ENCODE peak calls at places on chromosomes 5 and 9, in ten cellular contexts. G is kidney epithelial cell, D is left lung, K is AG09309, I is neural crest cell, R is Caco-2, P is choroid plexus epithelial cell, S is PC-9, C is right atrium auricular region, U is mesothelial cell of epicardium. M is an unnamed sample.

GRCh38 chr5:125394661-125395280 is 648.3 kb upstream of the ZNF608 start:
- DNase-seq in G (no peak), I (no peak), C (no peak), U (no peak), R (no peak), S (peak; percentile 80), D (no peak), K (no peak), P (peak; percentile 10), M (no peak)

GRCh38 chr9:81465468-81466002 is 223.8 kb downstream of the TLE1 start:
- DNase-seq in D (no peak), S (no peak), K (no peak), U (no peak), C (no peak), P (peak; percentile 39), I (no peak), R (no peak), G (no peak), M (no peak)

GRCh38 chr5:122629278-122629677 is 145.6 kb upstream of the SNX2 start:
- DNase-seq in G (no peak), S (no peak), U (no peak), D (no peak), I (no peak), P (no peak), K (no peak), C (no peak), R (no peak), M (no peak)

GRCh38 chr5:74963407-74963806 is 89.0 kb downstream of the GCNT4 start:
- DNase-seq in S (no peak), U (no peak), K (no peak), C (no peak), I (no peak), D (no peak), R (no peak), G (no peak), P (no peak), M (no peak)

GRCh38 chr9:136389396-136389795 is 10.6 kb downstream of the SNAPC4 start:
- DNase-seq in R (no peak), D (no peak), K (no peak), C (no peak), S (no peak), P (no peak), U (no peak), G (no peak), I (no peak), M (no peak)

GRCh38 chr9:81601639-81602623 is 87.4 kb downstream of the TLE1 start:
- DNase-seq in R (no peak), S (no peak), U (no peak), I (no peak), G (no peak), P (peak; percentile 61), D (no peak), K (no peak), C (no peak), M (no peak)

GRCh38 chr5:102678267-102679058 is 76.6 kb upstream of the PAM start:
- DNase-seq in S (peak; percentile 51), K (no peak), P (peak; percentile 61), C (no peak), U (no peak), G (no peak), I (no peak), D (no peak), R (no peak), M (no peak)

GRCh38 chr5:55300890-55301289 is 6.6 kb downstream of the DHX29 start:
- DNase-seq in K (no peak), I (no peak), R (no peak), G (no peak), D (no peak), S (no peak), U (no peak), C (no peak), P (no peak), M (no peak)

GRCh38 chr5:137051165-137051564 is 448.0 kb downstream of the SPOCK1 start:
- DNase-seq in I (no peak), K (no peak), P (no peak), U (no peak), C (no peak), G (no peak), D (no peak), R (no peak), S (no peak), M (no peak)

GRCh38 chr9:111828193-111828592 is 33.5 kb upstream of the SHOC1 start:
- DNase-seq in D (no peak), U (no peak), I (no peak), S (no peak), P (peak; percentile 60), C (no peak), G (no peak), K (no peak), R (no peak), M (no peak)

GRCh38 chr9:88056876-88057275 is 81.4 kb downstream of the SPATA31C2 start:
- DNase-seq in K (no peak), R (no peak), C (no peak), S (no peak), I (no peak), G (peak; percentile 61), D (no peak), P (peak; percentile 64), U (no peak), M (no peak)

GRCh38 chr5:55154893-55155292 is 5.1 kb upstream of the GPX8 start:
- DNase-seq in G (no peak), R (no peak), U (no peak), D (no peak), S (peak; percentile 53), P (peak; percentile 79), C (no peak), I (no peak), K (peak; percentile 29), M (no peak)

GRCh38 chr5:166262395-166262794 is 2029.0 kb upstream of the WWC1 start:
- DNase-seq in K (no peak), R (no peak), U (no peak), G (no peak), P (no peak), S (no peak), C (no peak), D (peak; percentile 40), I (no peak), M (no peak)

GRCh38 chr5:130278136-130278535 is 373.9 kb downstream of the CHSY3 start:
- DNase-seq in K (no peak), P (no peak), U (no peak), I (no peak), G (no peak), R (no peak), S (no peak), D (no peak), C (no peak), M (no peak)

GRCh38 chr5:78771260-78772240 is 123.0 kb upstream of the LHFPL2 start:
- DNase-seq in P (no peak), C (peak; percentile 55), G (no peak), S (no peak), K (no peak), R (no peak), D (no peak), I (no peak), U (no peak), M (no peak)

DNA sequence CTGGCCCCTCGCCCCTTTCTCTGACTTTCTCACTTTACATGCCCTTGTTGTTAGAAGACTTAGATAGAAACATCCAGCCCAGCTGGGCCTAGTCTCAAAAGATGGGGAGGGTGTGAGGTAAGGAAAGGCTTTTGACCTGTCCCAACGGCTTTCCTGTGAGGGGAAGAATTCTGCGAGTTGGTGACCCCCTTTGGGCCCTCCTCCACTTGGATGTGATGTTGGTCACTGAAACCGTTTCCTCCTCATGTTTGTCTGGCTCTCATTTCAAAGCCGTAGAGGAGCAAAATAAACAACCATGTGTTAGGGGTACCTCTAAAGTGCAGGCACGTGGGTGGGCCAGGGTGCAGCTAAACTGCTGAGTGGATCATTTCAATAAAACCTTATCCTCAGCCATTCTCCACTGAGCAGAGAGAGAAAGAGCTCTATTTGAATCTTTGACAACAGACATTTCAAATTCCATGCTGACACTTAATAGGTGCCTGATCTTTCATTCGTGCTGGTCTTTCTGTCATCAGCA is 84.3 kb upstream of the MELK start:
- DNase-seq in K (no peak), D (no peak), I (no peak), C (no peak), U (no peak), G (no peak), S (no peak), P (no peak), R (no peak), M (no peak)
- TF ChIP-seq CTCF in K (no peak), D (no peak), I (no peak), C (no peak), U (no peak), G (no peak), S (no peak), P (no peak), R (no peak), M (no peak)

DNA sequence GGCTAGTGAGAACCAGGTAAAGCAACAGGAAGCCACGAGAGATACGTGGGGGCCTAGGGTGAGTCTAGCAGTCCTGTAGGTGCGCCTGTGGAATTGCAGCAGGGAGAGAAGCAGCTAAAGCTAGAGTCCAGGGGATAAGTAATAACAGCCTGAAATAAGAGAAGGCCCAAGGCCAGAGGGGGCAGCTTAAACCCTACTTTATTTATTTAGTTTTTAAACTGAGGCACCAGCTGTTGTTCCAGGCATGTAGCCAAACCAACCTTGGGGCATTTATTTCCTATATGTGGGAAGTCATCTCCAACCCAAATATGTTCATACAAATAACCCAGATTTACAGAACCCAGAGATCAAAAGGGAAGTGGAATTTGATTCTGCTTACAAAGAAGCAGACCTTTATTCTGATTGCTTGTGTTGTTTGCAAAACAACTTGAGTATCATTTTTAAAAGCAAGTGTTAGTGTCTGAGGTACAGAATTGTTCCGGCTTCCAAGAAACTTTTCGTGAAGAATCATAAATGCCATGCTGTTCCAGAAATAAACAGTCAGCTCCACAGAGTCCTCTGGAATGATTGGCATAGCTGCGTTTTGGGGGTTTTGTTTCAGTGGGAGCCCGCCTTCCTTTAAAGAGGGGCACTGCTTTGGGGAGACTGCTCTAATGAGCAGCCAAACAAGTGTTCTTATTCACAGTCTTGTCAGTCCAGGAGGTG is 93.3 kb downstream of the GLDC start:
- DNase-seq in U (no peak), K (no peak), G (no peak), D (no peak), R (no peak), I (no peak), C (no peak), S (no peak), P (peak; percentile 83), M (no peak)
- TF ChIP-seq CTCF in U (no peak), K (peak; percentile 26), G (peak; percentile 6), D (no peak), R (no peak), I (no peak), C (no peak), S (no peak), P (peak; percentile 54), M (no peak)

DNA sequence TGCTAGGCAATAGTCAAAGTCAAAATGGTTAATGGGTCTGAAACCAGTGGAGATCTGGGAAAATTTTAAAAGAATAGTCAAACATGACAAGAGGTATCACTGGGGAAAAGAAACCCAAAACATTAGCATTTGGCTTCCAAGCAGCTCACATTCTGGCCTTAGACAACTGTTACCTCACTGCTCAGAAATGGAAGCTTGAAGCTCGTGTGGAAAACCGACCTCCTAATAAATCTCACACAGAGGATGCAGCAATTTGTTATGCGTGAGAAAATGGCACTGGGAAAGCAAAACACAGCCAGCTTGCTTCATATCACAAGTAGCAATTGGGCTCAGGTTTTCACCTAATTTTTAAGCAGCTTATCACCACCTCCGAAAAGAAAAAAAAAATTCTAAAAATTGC is 103.3 kb upstream of the TAS2R1 start:
- DNase-seq in C (no peak), G (no peak), K (no peak), I (no peak), P (no peak), S (no peak), D (no peak), U (no peak), R (no peak), M (no peak)
- TF ChIP-seq CTCF in C (no peak), G (no peak), K (no peak), I (no peak), P (no peak), S (no peak), D (no peak), U (no peak), R (no peak), M (no peak)

GRCh38 chr9:105447814-105448812 is at the start of gene FSD1L:
- DNase-seq in U (peak; percentile 81), G (peak; percentile 67), D (peak; percentile 95), R (peak; percentile 94), S (peak; percentile 75), K (peak; percentile 71), I (peak; percentile 87), C (peak; percentile 88), P (peak; percentile 96), M (peak; percentile 97)
- TF ChIP-seq CTCF in U (no peak), G (peak; percentile 33), D (no peak), R (peak; percentile 13), S (no peak), K (peak; percentile 34), I (no peak), C (no peak), P (peak; percentile 61), M (no peak)

M was measured in glutamatergic neuron.